ENCODE peak calls at places on chromosomes 12 and 14, in five cellular contexts. One of them, this sample, is unnamed.

GRCh38 chr12:49838973-49839633 is 3.8 kb downstream of the BCDIN3D start:
- DNase-seq in K562: peak; percentile 44
- DNase-seq in astrocyte: no peak
- DNase-seq in neural progenitor cell: peak; percentile 60
- DNase-seq in breast epithelium: no peak
- DNase-seq in this sample: peak; percentile 70

GRCh38 chr12:53378222-53378621 is 1.8 kb upstream of the SP1 start:
- DNase-seq in breast epithelium: no peak
- DNase-seq in neural progenitor cell: peak; percentile 41
- DNase-seq in astrocyte: no peak
- DNase-seq in K562: no peak
- DNase-seq in this sample: no peak

GRCh38 chr14:59187802-59188460 is 536 bp upstream of the DAAM1 start:
- DNase-seq in K562: peak; percentile 24
- DNase-seq in breast epithelium: no peak
- DNase-seq in neural progenitor cell: peak; percentile 77
- DNase-seq in astrocyte: no peak
- DNase-seq in this sample: no peak

GRCh38 chr14:33457021-33457420 is 493.9 kb downstream of the EGLN3 start:
- DNase-seq in astrocyte: no peak
- DNase-seq in breast epithelium: no peak
- DNase-seq in neural progenitor cell: no peak
- DNase-seq in K562: no peak
- DNase-seq in this sample: no peak

GRCh38 chr14:58607131-58607531 is 30.6 kb upstream of the DACT1 start:
- DNase-seq in neural progenitor cell: peak; percentile 72
- DNase-seq in astrocyte: no peak
- DNase-seq in K562: no peak
- DNase-seq in breast epithelium: no peak
- DNase-seq in this sample: no peak

GRCh38 chr12:131940121-131940520 is 9.6 kb upstream of the EP400 start:
- DNase-seq in neural progenitor cell: no peak
- DNase-seq in astrocyte: no peak
- DNase-seq in breast epithelium: no peak
- DNase-seq in K562: no peak
- DNase-seq in this sample: no peak

GRCh38 chr14:103638594-103638993 is 9.6 kb downstream of the KLC1 start:
- DNase-seq in neural progenitor cell: no peak
- DNase-seq in K562: no peak
- DNase-seq in astrocyte: no peak
- DNase-seq in breast epithelium: no peak
- DNase-seq in this sample: no peak

GRCh38 chr12:2756756-2757155 is 38.0 kb upstream of the FKBP4 start:
- DNase-seq in neural progenitor cell: no peak
- DNase-seq in breast epithelium: no peak
- DNase-seq in K562: no peak
- DNase-seq in astrocyte: no peak
- DNase-seq in this sample: no peak

GRCh38 chr14:103314496-103315277 is 19.4 kb upstream of the EIF5 start:
- DNase-seq in breast epithelium: no peak
- DNase-seq in astrocyte: no peak
- DNase-seq in K562: peak; percentile 58
- DNase-seq in neural progenitor cell: no peak
- DNase-seq in this sample: no peak

GRCh38 chr14:34081576-34082136 is 130.8 kb upstream of the EGLN3 start:
- DNase-seq in astrocyte: peak; percentile 88
- DNase-seq in K562: no peak
- DNase-seq in neural progenitor cell: no peak
- DNase-seq in breast epithelium: no peak
- DNase-seq in this sample: peak; percentile 45

GRCh38 chr12:53533476-53533875 is 26.2 kb upstream of the NPFF start:
- DNase-seq in breast epithelium: no peak
- DNase-seq in astrocyte: no peak
- DNase-seq in neural progenitor cell: no peak
- DNase-seq in K562: no peak
- DNase-seq in this sample: no peak

GRCh38 chr12:13504074-13504473 is 307.5 kb downstream of the EMP1 start:
- DNase-seq in neural progenitor cell: no peak
- DNase-seq in astrocyte: peak; percentile 15
- DNase-seq in K562: no peak
- DNase-seq in breast epithelium: no peak
- DNase-seq in this sample: peak; percentile 5

GRCh38 chr12:19671695-19672094 is 232.4 kb downstream of the AEBP2 start:
- DNase-seq in neural progenitor cell: no peak
- DNase-seq in breast epithelium: no peak
- DNase-seq in K562: no peak
- DNase-seq in astrocyte: no peak
- DNase-seq in this sample: no peak

GRCh38 chr14:66038214-66038977 is 447.8 kb upstream of the CCDC196 start:
- DNase-seq in breast epithelium: no peak
- DNase-seq in neural progenitor cell: no peak
- DNase-seq in astrocyte: no peak
- DNase-seq in K562: no peak
- DNase-seq in this sample: no peak

GRCh38 chr14:74491952-74492351 is 1.2 kb downstream of the NPC2 start:
- DNase-seq in K562: peak; percentile 18
- DNase-seq in astrocyte: no peak
- DNase-seq in neural progenitor cell: peak; percentile 50
- DNase-seq in breast epithelium: no peak
- DNase-seq in this sample: peak; percentile 44

DNA sequence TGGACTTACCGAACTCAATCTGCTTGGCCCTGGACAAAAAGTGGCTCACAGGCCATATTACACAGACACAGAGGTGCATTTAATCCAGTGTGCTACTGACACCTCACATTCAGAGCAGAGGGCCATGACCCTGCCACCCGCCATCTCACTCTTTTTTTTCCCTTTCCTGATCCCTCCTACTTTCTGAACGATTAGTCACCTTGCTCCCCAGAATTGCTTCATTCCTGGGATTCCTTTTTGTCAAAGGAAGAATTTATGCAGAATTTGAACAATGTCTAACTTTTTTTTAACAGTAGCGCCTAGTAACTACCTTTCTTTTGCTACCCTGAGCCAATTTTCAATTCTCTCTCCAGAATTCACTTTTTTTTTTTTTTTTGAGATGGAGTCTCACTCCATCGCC is 4.6 kb downstream of the PKP2 start:
- DNase-seq in astrocyte: peak; percentile 33
- DNase-seq in neural progenitor cell: peak; percentile 49
- DNase-seq in breast epithelium: no peak
- DNase-seq in K562: no peak
- DNase-seq in this sample: no peak
- H3K4me3 ChIP-seq in astrocyte: no peak overlapping the region
- H3K4me3 ChIP-seq in neural progenitor cell: no peak overlapping the region
- H3K4me3 ChIP-seq in breast epithelium: no peak overlapping the region
- H3K4me3 ChIP-seq in K562: no peak overlapping the region
- H3K4me3 ChIP-seq in this sample: peak overlapping the region; percentile 57

GRCh38 chr12:109266106-109266879 is 42.8 kb downstream of the FOXN4 start:
- DNase-seq in neural progenitor cell: no peak
- DNase-seq in astrocyte: no peak
- DNase-seq in breast epithelium: no peak
- DNase-seq in K562: no peak
- DNase-seq in this sample: no peak
- H3K9me3 ChIP-seq in neural progenitor cell: no peaks in the 10 kb centered on the region
- H3K9me3 ChIP-seq in astrocyte: no peaks in the 10 kb centered on the region
- H3K9me3 ChIP-seq in breast epithelium: peaks cover 17% of the 10 kb centered on the region
- H3K9me3 ChIP-seq in K562: no peaks in the 10 kb centered on the region
- H3K9me3 ChIP-seq in this sample: no peaks in the 10 kb centered on the region

GRCh38 chr12:72141381-72141780 is 130.8 kb upstream of the TRHDE start:
- DNase-seq in K562: peak; percentile 27
- DNase-seq in astrocyte: no peak
- DNase-seq in breast epithelium: no peak
- DNase-seq in neural progenitor cell: no peak
- DNase-seq in this sample: no peak
- TF ChIP-seq CTCF in K562: no peak
- TF ChIP-seq CTCF in astrocyte: peak; percentile 15
- TF ChIP-seq CTCF in breast epithelium: no peak
- TF ChIP-seq CTCF in neural progenitor cell: peak; percentile 17
- TF ChIP-seq CTCF in this sample: no peak

GRCh38 chr12:109719123-109720022 is 5.7 kb downstream of the FAM222A start:
- DNase-seq in K562: peak; percentile 31
- DNase-seq in breast epithelium: no peak
- DNase-seq in neural progenitor cell: peak; percentile 82
- DNase-seq in astrocyte: no peak
- DNase-seq in this sample: no peak

GRCh38 chr12:109717390-109718357 is 4.0 kb downstream of the FAM222A start:
- DNase-seq in breast epithelium: no peak
- DNase-seq in astrocyte: no peak
- DNase-seq in neural progenitor cell: no peak
- DNase-seq in K562: no peak
- DNase-seq in this sample: no peak

GRCh38 chr12:109716512-109717389 is 3.1 kb downstream of the FAM222A start:
- DNase-seq in neural progenitor cell: no peak
- DNase-seq in astrocyte: no peak
- DNase-seq in breast epithelium: no peak
- DNase-seq in K562: no peak
- DNase-seq in this sample: peak; percentile 41

GRCh38 chr12:109720152-109720855 is 6.7 kb downstream of the FAM222A start:
- DNase-seq in astrocyte: no peak
- DNase-seq in breast epithelium: no peak
- DNase-seq in neural progenitor cell: peak; percentile 96
- DNase-seq in K562: no peak
- DNase-seq in this sample: no peak

GRCh38 chr12:109718390-109718789 is 4.8 kb downstream of the FAM222A start:
- DNase-seq in neural progenitor cell: peak; percentile 94
- DNase-seq in breast epithelium: no peak
- DNase-seq in K562: no peak
- DNase-seq in astrocyte: no peak
- DNase-seq in this sample: peak; percentile 47
- H3K4me3 ChIP-seq in neural progenitor cell: peak overlapping the region; percentile 31
- H3K4me3 ChIP-seq in breast epithelium: no peak overlapping the region
- H3K4me3 ChIP-seq in K562: no peak overlapping the region
- H3K4me3 ChIP-seq in astrocyte: no peak overlapping the region
- H3K4me3 ChIP-seq in this sample: peak overlapping the region; percentile 4

GRCh38 chr12:62301799-62302133 is 41.6 kb downstream of the USP15 start:
- DNase-seq in astrocyte: no peak
- DNase-seq in K562: no peak
- DNase-seq in breast epithelium: no peak
- DNase-seq in neural progenitor cell: no peak
- DNase-seq in this sample: no peak
- H3K9me3 ChIP-seq in astrocyte: no peaks in the 10 kb centered on the region
- H3K9me3 ChIP-seq in K562: peaks cover 12% of the 10 kb centered on the region
- H3K9me3 ChIP-seq in breast epithelium: peaks cover 16% of the 10 kb centered on the region
- H3K9me3 ChIP-seq in neural progenitor cell: no peaks in the 10 kb centered on the region
- H3K9me3 ChIP-seq in this sample: no peaks in the 10 kb centered on the region

GRCh38 chr14:64038857-64039542 is 186.2 kb downstream of the SYNE2 start:
- DNase-seq in K562: no peak
- DNase-seq in neural progenitor cell: no peak
- DNase-seq in astrocyte: no peak
- DNase-seq in breast epithelium: no peak
- DNase-seq in this sample: peak; percentile 1

GRCh38 chr14:64035143-64035542 is 182.3 kb downstream of the SYNE2 start:
- DNase-seq in astrocyte: peak; percentile 31
- DNase-seq in neural progenitor cell: no peak
- DNase-seq in K562: no peak
- DNase-seq in breast epithelium: no peak
- DNase-seq in this sample: peak; percentile 3

GRCh38 chr14:64045091-64045490 is 192.3 kb downstream of the SYNE2 start:
- DNase-seq in breast epithelium: no peak
- DNase-seq in neural progenitor cell: no peak
- DNase-seq in astrocyte: no peak
- DNase-seq in K562: no peak
- DNase-seq in this sample: no peak

DNA sequence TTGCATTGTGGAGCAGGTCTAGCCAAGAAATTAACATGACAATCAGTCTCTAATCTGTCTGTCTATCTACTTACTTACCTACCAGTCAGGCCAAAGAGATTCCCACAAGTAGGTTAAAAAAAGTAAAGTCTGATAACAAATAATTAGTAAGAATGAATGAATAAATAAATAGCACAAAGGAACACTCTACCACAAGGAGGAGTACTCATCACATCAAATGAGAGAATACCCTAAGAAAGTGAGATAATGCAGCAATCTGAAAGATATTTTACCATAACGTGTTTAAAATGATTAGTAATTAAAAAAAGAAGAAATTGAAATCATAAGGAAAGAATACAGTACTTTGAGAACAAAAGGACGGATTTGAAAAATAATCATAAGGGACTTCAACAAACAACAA is 187.2 kb downstream of the SYNE2 start:
- DNase-seq in K562: no peak
- DNase-seq in astrocyte: no peak
- DNase-seq in breast epithelium: no peak
- DNase-seq in neural progenitor cell: no peak
- DNase-seq in this sample: no peak
- TF ChIP-seq CTCF in K562: no peak
- TF ChIP-seq CTCF in astrocyte: peak; percentile 35
- TF ChIP-seq CTCF in breast epithelium: no peak
- TF ChIP-seq CTCF in neural progenitor cell: peak; percentile 8
- TF ChIP-seq CTCF in this sample: peak; percentile 23

DNA sequence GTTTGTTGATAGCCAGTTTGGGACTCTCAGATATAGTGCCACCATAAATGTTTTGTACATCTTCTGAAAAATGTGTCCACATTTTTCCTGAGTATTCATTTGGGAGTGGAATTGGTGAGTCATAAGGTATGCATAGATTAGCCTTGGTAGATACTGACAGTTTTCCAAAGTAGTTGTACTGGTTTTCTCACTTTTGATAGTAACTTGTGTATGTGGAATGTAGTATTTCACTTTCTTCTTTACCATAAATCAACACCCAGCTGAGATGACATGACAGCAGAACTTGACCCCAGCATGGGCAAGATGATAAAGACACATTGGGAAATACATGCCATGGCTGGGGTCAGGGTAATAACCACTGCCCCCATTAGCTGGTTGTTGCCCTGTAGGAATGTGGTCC is 5.4 kb downstream of the FBXW8 start:
- DNase-seq in astrocyte: peak; percentile 64
- DNase-seq in neural progenitor cell: no peak
- DNase-seq in breast epithelium: no peak
- DNase-seq in K562: no peak
- DNase-seq in this sample: peak; percentile 32
- H3K4me3 ChIP-seq in astrocyte: no peak overlapping the region
- H3K4me3 ChIP-seq in neural progenitor cell: no peak overlapping the region
- H3K4me3 ChIP-seq in breast epithelium: no peak overlapping the region
- H3K4me3 ChIP-seq in K562: no peak overlapping the region
- H3K4me3 ChIP-seq in this sample: no peak overlapping the region

This sample was measured in cardiac muscle cell.